ENCODE peak calls at places on chromosomes 6 and 20, in eight cellular contexts. H is tibial artery; V is spleen; A is body of pancreas; C is pancreas; T is CD8-positive, alpha-beta T cell; L is astrocyte; D is heart right ventricle. P is an unnamed sample.

GRCh38 chr6:157443066-157443800 is 62.2 kb downstream of the ZDHHC14 start:
- DNase-seq in H (no peak), V (no peak), A (no peak), C (no peak), T (no peak), L (peak; percentile 94), D (no peak), P (peak; percentile 51)

GRCh38 chr6:80553071-80553740 is 446.7 kb downstream of the BCKDHB start:
- DNase-seq in H (no peak), V (no peak), A (no peak), C (no peak), T (no peak), L (peak; percentile 73), D (no peak), P (peak; percentile 78)

GRCh38 chr20:21702553-21703467 is 2.7 kb upstream of the PAX1 start:
- DNase-seq in H (no peak), V (peak; percentile 66), A (peak; percentile 63), C (peak; percentile 69), T (no peak), L (no peak), D (peak; percentile 35), P (peak; percentile 0)

GRCh38 chr6:46655803-46656202 is 3.0 kb downstream of the SLC25A27 start:
- DNase-seq in H (no peak), V (no peak), A (no peak), C (no peak), T (no peak), L (no peak), D (no peak), P (no peak)

GRCh38 chr20:36468149-36469000 is 72.9 kb upstream of the MYL9 start:
- DNase-seq in H (peak; percentile 90), V (no peak), A (peak; percentile 84), C (peak; percentile 63), T (no peak), L (no peak), D (no peak), P (no peak)

GRCh38 chr6:160534050-160534696 is 129.9 kb downstream of the LPA start:
- DNase-seq in H (peak; percentile 69), V (peak; percentile 79), A (peak; percentile 52), C (peak; percentile 18), T (peak; percentile 41), L (peak; percentile 10), D (peak; percentile 45), P (peak; percentile 21)

GRCh38 chr6:4242593-4242992 is 107.2 kb upstream of the ECI2 start:
- DNase-seq in H (no peak), V (no peak), A (no peak), C (no peak), T (no peak), L (no peak), D (no peak), P (no peak)

GRCh38 chr6:143397229-143398222 is 53.0 kb downstream of the ADAT2 start:
- DNase-seq in H (peak; percentile 65), V (no peak), A (peak; percentile 89), C (peak; percentile 70), T (peak; percentile 60), L (peak; percentile 98), D (no peak), P (peak; percentile 21)

GRCh38 chr6:167851349-167851952 is 24.7 kb downstream of the AFDN start:
- DNase-seq in H (no peak), V (no peak), A (no peak), C (no peak), T (no peak), L (peak; percentile 30), D (no peak), P (peak; percentile 42)

GRCh38 chr6:4281341-4282293 is 146.2 kb upstream of the ECI2 start:
- DNase-seq in H (no peak), V (peak; percentile 85), A (peak; percentile 70), C (peak; percentile 43), T (no peak), L (peak; percentile 72), D (peak; percentile 38), P (peak; percentile 78)

GRCh38 chr6:137641474-137642077 is 147.4 kb upstream of the OLIG3 start:
- DNase-seq in H (peak; percentile 69), V (no peak), A (peak; percentile 83), C (peak; percentile 63), T (peak; percentile 61), L (peak; percentile 48), D (peak; percentile 37), P (peak; percentile 56)

GRCh38 chr20:56259948-56260347 is 11.4 kb downstream of the MC3R start:
- DNase-seq in H (no peak), V (no peak), A (no peak), C (no peak), T (no peak), L (no peak), D (no peak), P (no peak)

DNA sequence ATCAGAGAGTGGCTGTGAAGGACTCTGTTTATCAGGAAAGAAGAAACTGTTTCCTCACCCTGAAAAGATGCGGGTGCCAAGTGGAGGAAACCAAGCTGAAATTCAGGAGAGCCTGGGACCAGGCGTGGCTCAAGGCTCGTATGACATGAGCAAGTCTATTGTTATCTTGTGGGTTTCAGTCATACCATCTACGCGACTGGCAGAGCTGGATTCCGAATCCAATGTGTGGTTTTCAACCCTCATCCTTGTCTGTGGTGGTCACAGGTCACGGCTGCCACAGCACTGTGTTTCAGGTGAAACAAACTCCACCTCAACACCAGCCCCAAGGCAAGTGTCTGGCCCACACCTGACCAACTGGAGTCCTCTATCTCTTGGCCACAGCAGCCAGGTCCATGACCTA is 9.1 kb downstream of the MC3R start:
- DNase-seq in H (no peak), V (no peak), A (no peak), C (no peak), T (no peak), L (no peak), D (no peak), P (no peak)
- H3K9me3 ChIP-seq in H (no peaks in the 10 kb centered on the region), V (no peaks in the 10 kb centered on the region), A (no peaks in the 10 kb centered on the region), C (no peaks in the 10 kb centered on the region), T (no peaks in the 10 kb centered on the region), L (no peaks in the 10 kb centered on the region), D (no peaks in the 10 kb centered on the region), P (no peaks in the 10 kb centered on the region)

GRCh38 chr6:99612551-99613397 is 6.1 kb downstream of the PRDM13 start:
- DNase-seq in H (no peak), V (no peak), A (no peak), C (no peak), T (no peak), L (no peak), D (no peak), P (no peak)
- H3K4me3 ChIP-seq in H (peak overlapping the region; percentile 45), V (peak overlapping the region; percentile 61), A (no peak overlapping the region), C (peak overlapping the region; percentile 40), T (peak overlapping the region; percentile 13), L (no peak overlapping the region), D (peak overlapping the region; percentile 40), P (peak overlapping the region; percentile 10)

GRCh38 chr20:56179051-56179450 is 69.5 kb upstream of the MC3R start:
- DNase-seq in H (no peak), V (no peak), A (no peak), C (no peak), T (no peak), L (no peak), D (no peak), P (no peak)

GRCh38 chr20:56178219-56178618 is 70.3 kb upstream of the MC3R start:
- DNase-seq in H (no peak), V (no peak), A (no peak), C (no peak), T (no peak), L (no peak), D (no peak), P (no peak)

GRCh38 chr20:56175884-56176283 is 72.6 kb upstream of the MC3R start:
- DNase-seq in H (no peak), V (no peak), A (no peak), C (no peak), T (no peak), L (no peak), D (no peak), P (no peak)

DNA sequence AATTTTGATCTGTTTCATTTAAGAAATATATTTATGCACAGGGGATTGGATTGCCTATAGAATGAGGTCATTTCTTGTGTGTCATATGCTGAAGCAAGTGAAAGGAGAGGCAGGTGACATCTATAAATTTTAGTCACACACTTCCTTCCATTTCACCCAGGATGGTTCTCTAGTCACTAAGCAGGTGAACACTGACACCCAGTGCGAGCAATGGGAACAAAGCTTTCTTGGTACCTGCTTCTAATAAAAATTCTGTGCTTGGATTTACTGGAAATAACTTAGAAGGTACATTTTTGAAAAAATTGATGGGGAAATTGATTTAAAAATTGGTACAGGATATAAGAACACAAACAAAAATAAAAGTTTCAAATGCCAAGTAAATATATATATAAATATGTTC is 66.9 kb upstream of the MC3R start:
- DNase-seq in H (no peak), V (no peak), A (no peak), C (no peak), T (no peak), L (no peak), D (no peak), P (no peak)
- TF ChIP-seq CTCF in H (peak; percentile 13), V (no peak), A (peak; percentile 27), C (no peak), T (no peak), L (no peak), D (no peak), P (no peak)

GRCh38 chr6:355373-355772 is 36.2 kb upstream of the IRF4 start:
- DNase-seq in H (no peak), V (no peak), A (no peak), C (no peak), T (no peak), L (no peak), D (no peak), P (no peak)

GRCh38 chr6:352896-353470 is 38.6 kb upstream of the IRF4 start:
- DNase-seq in H (no peak), V (no peak), A (no peak), C (no peak), T (no peak), L (no peak), D (no peak), P (no peak)

GRCh38 chr6:354631-355280 is 36.8 kb upstream of the IRF4 start:
- DNase-seq in H (no peak), V (peak; percentile 76), A (no peak), C (no peak), T (no peak), L (no peak), D (no peak), P (no peak)

GRCh38 chr6:352474-352873 is 39.1 kb upstream of the IRF4 start:
- DNase-seq in H (no peak), V (no peak), A (no peak), C (no peak), T (no peak), L (no peak), D (no peak), P (no peak)

DNA sequence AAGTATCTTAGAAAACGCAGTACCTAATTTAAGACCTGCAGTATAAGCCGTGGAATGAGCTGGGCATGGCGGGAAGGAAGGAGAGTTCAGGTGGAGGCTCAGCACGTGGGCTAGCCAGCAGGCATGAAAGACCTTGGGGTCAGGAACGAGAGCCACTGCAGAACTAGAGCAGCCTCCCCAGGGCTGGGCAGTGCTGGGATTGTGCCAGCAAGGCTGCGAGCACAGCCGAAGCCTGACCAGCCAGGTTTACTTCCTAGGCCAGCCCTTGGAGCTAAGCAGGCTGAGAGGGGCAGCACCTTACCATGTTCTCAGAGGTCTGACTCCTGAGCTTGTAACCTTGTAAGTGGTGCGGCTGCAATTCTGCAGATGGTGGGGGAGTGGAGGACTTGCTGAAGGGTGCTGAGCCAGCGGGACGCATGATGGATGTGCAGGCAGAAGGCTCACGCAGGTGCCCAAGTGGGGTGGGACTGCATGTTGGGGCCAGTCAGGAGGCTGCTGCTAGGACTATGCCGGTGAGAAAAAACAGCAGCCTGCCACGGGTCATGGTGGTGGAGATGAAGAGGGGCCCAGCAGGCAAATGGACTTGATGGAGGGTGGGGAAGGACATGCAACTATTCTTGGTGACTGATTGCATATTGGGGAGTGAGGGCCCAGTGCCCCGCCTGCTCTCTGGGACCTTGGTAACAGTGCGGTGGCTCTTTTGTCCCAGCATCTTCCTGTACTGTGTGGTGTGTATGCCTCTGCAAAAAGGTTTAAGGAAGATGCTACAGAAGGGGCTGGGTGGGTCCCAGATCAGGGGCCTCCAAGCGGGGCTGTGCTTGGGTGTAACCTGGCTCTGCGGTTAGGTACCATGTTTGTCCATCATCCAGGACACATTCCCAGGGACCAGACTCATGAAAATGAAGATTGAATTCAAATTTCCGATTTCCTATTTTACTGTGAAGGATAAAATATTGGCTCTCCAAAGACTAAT is 37.6 kb upstream of the IRF4 start:
- DNase-seq in H (no peak), V (peak; percentile 75), A (no peak), C (no peak), T (no peak), L (no peak), D (no peak), P (no peak)
- H3K9me3 ChIP-seq in H (no peaks in the 10 kb centered on the region), V (no peaks in the 10 kb centered on the region), A (no peaks in the 10 kb centered on the region), C (no peaks in the 10 kb centered on the region), T (no peaks in the 10 kb centered on the region), L (no peaks in the 10 kb centered on the region), D (no peaks in the 10 kb centered on the region), P (no peaks in the 10 kb centered on the region)